ENCODE peak calls at places on chromosomes 6 and 20, in seven cellular contexts. G, T, E, K, N, J and B are unnamed samples.

GRCh38 chr6:151005126-151005525 is 139.6 kb downstream of the MTHFD1L start:
- DNase-seq in J (no peak), N (no peak), K (no peak), T (no peak), E (peak; percentile 17), G (no peak), B (no peak)

GRCh38 chr6:149235130-149235561 is 82.4 kb upstream of the TAB2 start:
- DNase-seq in N (no peak), E (peak; percentile 58), K (peak; percentile 82), J (peak; percentile 33), G (peak; percentile 93), T (peak; percentile 92), B (peak; percentile 64)

GRCh38 chr6:148985499-148985898 is 238.7 kb downstream of the UST start:
- DNase-seq in T (no peak), E (no peak), G (no peak), J (no peak), N (no peak), K (no peak), B (no peak)

GRCh38 chr20:58634818-58635665 is 16.0 kb upstream of the STX16 start:
- DNase-seq in N (no peak), T (no peak), K (no peak), J (no peak), E (no peak), G (no peak), B (peak; percentile 6)

GRCh38 chr20:25447671-25448070 is 40.2 kb downstream of the GINS1 start:
- DNase-seq in T (no peak), E (no peak), K (no peak), J (no peak), G (no peak), N (no peak), B (no peak)

GRCh38 chr20:33667245-33668086 is 723 bp downstream of the ACTL10 start:
- DNase-seq in N (no peak), G (peak; percentile 66), T (peak; percentile 76), K (no peak), E (no peak), J (peak; percentile 82), B (peak; percentile 88)

GRCh38 chr6:84651583-84651982 is 112.8 kb downstream of the TBX18 start:
- DNase-seq in T (no peak), E (no peak), N (no peak), K (no peak), G (no peak), J (no peak), B (no peak)

GRCh38 chr6:128807577-128807976 is 75.4 kb upstream of the LAMA2 start:
- DNase-seq in T (peak; percentile 44), J (peak; percentile 28), N (peak; percentile 39), E (peak; percentile 64), G (peak; percentile 76), K (peak; percentile 34), B (peak; percentile 75)

GRCh38 chr20:5113615-5113986 is 6.2 kb downstream of the PCNA start:
- DNase-seq in J (no peak), E (no peak), K (no peak), G (no peak), N (no peak), T (no peak), B (no peak)

GRCh38 chr6:136677344-136677743 is 114.9 kb downstream of the MAP3K5 start:
- DNase-seq in T (peak; percentile 7), E (no peak), G (no peak), J (no peak), N (no peak), K (no peak), B (no peak)

GRCh38 chr6:340991-341827 is 48.9 kb downstream of the DUSP22 start:
- DNase-seq in G (no peak), K (no peak), N (no peak), E (no peak), J (no peak), T (no peak), B (no peak)

GRCh38 chr20:957544-957943 is 41.4 kb upstream of the ANGPT4 start:
- DNase-seq in G (no peak), T (peak; percentile 42), K (no peak), J (no peak), E (peak; percentile 8), N (peak; percentile 26), B (no peak)

GRCh38 chr6:156487877-156488276 is 289.3 kb upstream of the ARID1B start:
- DNase-seq in T (no peak), J (no peak), K (no peak), N (no peak), G (no peak), E (no peak), B (no peak)
- H3K27ac ChIP-seq in T (no peak overlapping the region), J (no peak overlapping the region), K (no peak overlapping the region), N (no peak overlapping the region), G (no peak overlapping the region), E (no peak overlapping the region), B (no peak overlapping the region)

DNA sequence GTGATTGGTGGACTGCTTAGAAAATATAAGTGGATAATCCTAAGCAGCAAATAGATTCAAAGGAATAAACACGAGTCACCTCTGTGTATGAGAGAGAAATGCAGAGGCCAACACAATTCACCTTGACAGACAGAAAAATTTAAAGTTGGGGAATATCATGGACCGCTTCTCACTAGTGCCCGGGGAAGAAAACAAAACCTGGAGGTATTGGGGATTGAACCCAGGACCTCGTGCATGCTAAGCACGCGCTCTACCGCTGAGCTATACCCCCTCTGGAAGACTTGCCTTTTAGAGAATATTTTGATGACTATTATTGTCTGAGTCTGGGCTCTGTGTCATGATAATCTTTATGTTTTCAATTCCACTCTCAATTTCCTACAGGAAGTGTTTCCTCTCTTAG is 111.9 kb downstream of the TRIM27 start:
- DNase-seq in T (peak; percentile 61), G (no peak), J (no peak), N (peak; percentile 44), E (no peak), K (no peak), B (peak; percentile 70)
- TF ChIP-seq EZH2 in T (no peak), G (peak; percentile 43), J (no peak), N (no peak), E (no peak), K (no peak), B (no peak)

GRCh38 chr20:19212524-19213502 is at the start of gene SLC24A3:
- DNase-seq in N (peak; percentile 91), E (peak; percentile 56), G (peak; percentile 31), J (peak; percentile 86), K (no peak), T (peak; percentile 7), B (peak; percentile 88)

GRCh38 chr20:19211661-19212523 is 550 bp upstream of the SLC24A3 start:
- DNase-seq in G (no peak), N (peak; percentile 66), K (no peak), T (no peak), E (peak; percentile 17), J (no peak), B (peak; percentile 74)

GRCh38 chr20:19207541-19207940 is 4.9 kb upstream of the SLC24A3 start:
- DNase-seq in N (no peak), T (no peak), E (no peak), G (no peak), J (no peak), K (no peak), B (no peak)

GRCh38 chr20:19211252-19211651 is 1.2 kb upstream of the SLC24A3 start:
- DNase-seq in T (no peak), G (no peak), J (no peak), E (no peak), K (no peak), N (no peak), B (no peak)

DNA sequence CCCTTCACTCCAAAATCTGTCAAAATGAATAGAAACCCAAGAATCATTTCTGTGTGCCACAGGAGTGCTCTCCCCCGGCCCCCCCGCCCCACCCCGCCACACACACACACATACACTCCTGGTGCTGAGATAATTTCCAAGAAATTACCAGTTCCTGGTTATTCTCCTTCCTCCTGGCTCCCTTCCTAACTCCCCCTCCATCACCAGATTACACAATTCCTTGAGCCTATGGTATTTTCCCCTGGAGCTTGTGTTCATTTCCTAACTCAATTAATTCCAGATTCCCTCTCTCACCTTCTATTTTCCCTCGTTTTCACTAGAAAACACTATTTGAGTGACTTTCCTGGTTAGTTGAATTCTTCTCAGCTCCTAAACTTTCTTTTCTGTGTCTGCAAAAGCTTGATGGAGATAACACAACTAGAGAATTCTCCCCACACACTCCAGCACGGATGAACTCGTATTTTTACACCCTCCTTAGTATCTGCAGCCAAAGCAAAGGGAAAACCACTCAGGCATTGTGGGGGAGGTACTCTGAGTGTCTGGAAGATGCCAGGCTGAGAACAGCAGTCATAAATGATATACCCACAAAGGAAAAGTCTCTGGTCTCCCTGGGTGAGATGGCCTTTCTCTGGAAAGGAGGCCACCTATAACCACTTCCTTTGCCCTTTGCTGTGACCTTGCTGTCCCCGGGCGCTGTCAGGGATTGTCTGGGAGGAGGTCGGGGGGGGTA is 1.9 kb upstream of the SLC24A3 start:
- DNase-seq in T (no peak), E (peak; percentile 45), J (no peak), G (no peak), N (no peak), K (no peak), B (peak; percentile 73)
- H3K27ac ChIP-seq in T (no peak overlapping the region), E (no peak overlapping the region), J (no peak overlapping the region), G (no peak overlapping the region), N (no peak overlapping the region), K (no peak overlapping the region), B (peak overlapping the region; percentile 97)

GRCh38 chr20:23047738-23048214 is 1.7 kb downstream of the THBD start:
- DNase-seq in K (no peak), G (no peak), N (peak; percentile 41), T (no peak), E (peak; percentile 46), J (no peak), B (no peak)
- TF ChIP-seq EZH2 in K (no peak), G (no peak), N (peak; percentile 13), T (no peak), E (no peak), J (no peak), B (no peak)

DNA sequence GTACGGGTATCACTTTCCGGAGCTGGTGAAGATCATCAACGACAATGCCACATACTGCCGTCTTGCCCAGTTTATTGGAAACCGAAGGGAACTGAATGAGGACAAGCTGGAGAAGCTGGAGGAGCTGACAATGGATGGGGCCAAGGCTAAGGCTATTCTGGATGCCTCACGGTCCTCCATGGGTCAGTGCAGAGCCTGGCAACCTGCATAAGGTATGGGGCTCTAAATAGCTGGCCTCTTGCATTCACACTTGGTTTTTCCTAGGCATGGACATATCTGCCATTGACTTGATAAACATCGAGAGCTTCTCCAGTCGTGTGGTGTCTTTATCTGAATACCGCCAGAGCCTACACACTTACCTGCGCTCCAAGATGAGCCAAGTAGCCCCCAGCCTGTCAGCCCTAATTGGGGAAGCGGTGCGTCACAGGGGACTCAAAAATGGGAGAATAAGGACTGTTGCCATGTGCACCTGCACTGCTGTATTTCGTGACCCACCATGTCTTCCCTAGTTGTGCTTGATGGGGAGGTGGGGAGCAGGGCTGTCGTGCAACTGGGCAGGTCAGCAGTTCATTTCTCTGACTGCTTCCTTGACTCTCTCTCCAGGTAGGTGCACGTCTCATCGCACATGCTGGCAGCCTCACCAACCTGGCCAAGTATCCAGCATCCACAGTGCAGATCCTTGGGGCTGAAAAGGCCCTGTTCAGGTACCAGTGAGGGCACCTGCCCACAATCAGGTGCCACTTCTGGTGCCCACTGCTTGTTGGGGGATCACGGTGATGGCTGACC is 3.1 kb downstream of the NOP56 start:
- DNase-seq in K (no peak), G (no peak), T (no peak), J (no peak), N (no peak), E (no peak), B (no peak)
- H3K27ac ChIP-seq in K (peak overlapping the region; percentile 31), G (no peak overlapping the region), T (no peak overlapping the region), J (no peak overlapping the region), N (no peak overlapping the region), E (no peak overlapping the region), B (peak overlapping the region; percentile 13)

GRCh38 chr20:63025534-63026331 is 19.0 kb upstream of the BHLHE23 start:
- DNase-seq in J (no peak), N (no peak), K (no peak), G (no peak), E (peak; percentile 88), T (peak; percentile 43), B (peak; percentile 79)
- TF ChIP-seq EZH2 in J (no peak), N (no peak), K (no peak), G (peak; percentile 37), E (no peak), T (no peak), B (no peak)

GRCh38 chr6:111566222-111566717 is 39.4 kb downstream of the TRAF3IP2 start:
- DNase-seq in J (no peak), K (no peak), E (peak; percentile 19), T (no peak), G (no peak), N (no peak), B (no peak)
- H3K27ac ChIP-seq in J (no peak overlapping the region), K (no peak overlapping the region), E (no peak overlapping the region), T (no peak overlapping the region), G (peak overlapping the region; percentile 88), N (no peak overlapping the region), B (peak overlapping the region; percentile 67)